ENCODE peak calls at places on chromosomes 6 and 20, in nine cellular contexts. W, I, F, V, J, D, L, U and A are unnamed samples.

GRCh38 chr20:2849529-2849928 is 9.0 kb downstream of the VPS16 start:
- DNase-seq in W (no peak), U (no peak), V (no peak), L (no peak), I (no peak), F (no peak), J (no peak), D (no peak), A (peak; percentile 1)

GRCh38 chr6:135423649-135424128 is 73.9 kb downstream of the AHI1 start:
- DNase-seq in L (no peak), U (peak; percentile 61), V (no peak), W (no peak), J (no peak), I (peak; percentile 19), D (no peak), F (peak; percentile 8), A (peak; percentile 44)

GRCh38 chr6:61606500-61606899 is 679.5 kb downstream of the KHDRBS2 start:
- DNase-seq in V (no peak), L (no peak), J (no peak), U (no peak), W (no peak), I (no peak), D (no peak), F (no peak), A (no peak)

GRCh38 chr6:127446356-127446755 is 12.8 kb downstream of the KIAA0408 start:
- DNase-seq in F (no peak), D (no peak), I (no peak), U (no peak), V (no peak), L (no peak), W (no peak), J (no peak), A (no peak)

GRCh38 chr6:161067749-161068148 is 76.2 kb downstream of the MAP3K4 start:
- DNase-seq in I (no peak), L (no peak), U (no peak), W (no peak), V (no peak), J (no peak), D (no peak), F (no peak), A (no peak)

GRCh38 chr6:96522469-96523009 is 933 bp downstream of the UFL1 start:
- DNase-seq in D (no peak), V (no peak), I (no peak), U (peak; percentile 6), F (no peak), J (no peak), L (no peak), W (no peak), A (no peak)

GRCh38 chr20:45340951-45341350 is 7.3 kb downstream of the SDC4 start:
- DNase-seq in F (no peak), W (no peak), D (no peak), J (no peak), L (no peak), U (no peak), I (no peak), V (no peak), A (no peak)

GRCh38 chr6:14858808-14859207 is 387.1 kb upstream of the JARID2 start:
- DNase-seq in L (no peak), W (no peak), V (no peak), J (no peak), F (no peak), I (no peak), U (no peak), D (no peak), A (no peak)

GRCh38 chr6:63572733-63573139 is 456 bp downstream of the LOC128125822 start:
- DNase-seq in D (no peak), F (no peak), U (no peak), J (no peak), L (no peak), V (no peak), W (peak; percentile 26), I (no peak), A (peak; percentile 32)

GRCh38 chr6:63573140-63573898 is 1.0 kb downstream of the LOC128125822 start:
- DNase-seq in U (peak; percentile 55), W (peak; percentile 95), V (peak; percentile 88), J (peak; percentile 54), F (no peak), L (peak; percentile 93), I (peak; percentile 86), D (peak; percentile 92), A (peak; percentile 62)

GRCh38 chr6:63571382-63571882 is 848 bp upstream of the LOC128125822 start:
- DNase-seq in D (no peak), F (no peak), W (no peak), U (no peak), I (no peak), J (no peak), V (no peak), L (no peak), A (no peak)

GRCh38 chr6:63573899-63574553 is 1.7 kb downstream of the LOC128125822 start:
- DNase-seq in V (no peak), L (peak; percentile 57), F (no peak), W (no peak), U (peak; percentile 51), D (no peak), I (peak; percentile 59), J (no peak), A (peak; percentile 15)

DNA sequence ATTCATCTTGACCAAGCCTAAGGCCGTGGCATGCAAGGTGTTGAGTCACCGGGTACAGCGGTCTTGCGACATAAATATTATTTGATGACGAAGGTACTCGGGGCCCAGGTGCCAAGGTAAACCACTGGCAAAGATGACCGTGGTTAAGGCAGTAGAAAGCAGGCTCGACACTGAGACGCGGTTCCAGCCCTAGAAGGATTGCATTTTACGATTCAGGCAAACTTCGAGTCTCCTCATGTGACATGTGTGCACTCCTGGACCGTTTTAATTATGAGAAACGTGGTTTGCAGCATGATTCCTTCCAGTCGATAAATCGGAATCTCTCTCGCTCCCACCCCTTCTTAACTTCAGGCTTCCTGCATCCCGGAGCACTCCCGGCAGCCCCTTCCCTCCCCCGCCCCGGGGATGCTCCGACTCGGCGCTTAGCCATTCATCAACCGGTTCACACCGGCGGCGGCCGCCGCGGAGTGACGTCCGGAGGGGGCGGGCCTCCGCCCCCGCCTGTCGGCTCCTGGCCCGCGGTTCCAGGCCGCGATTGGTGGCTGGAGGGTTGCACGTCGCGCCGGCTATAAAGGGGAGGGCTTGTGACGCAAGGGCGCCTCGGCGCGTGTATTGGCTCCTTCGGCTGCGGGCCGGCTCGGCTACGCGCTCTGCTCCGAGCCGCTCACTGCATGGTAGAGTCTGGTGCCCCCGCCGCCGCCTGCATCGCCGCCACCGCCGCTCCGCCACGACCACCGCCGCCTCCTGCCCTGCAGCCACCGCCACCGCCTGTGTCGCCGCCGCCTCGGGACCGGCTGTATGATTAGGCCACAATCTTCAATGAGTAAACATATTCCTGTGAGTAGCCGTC is at the start of the genes LOC128125822 and PTP4A1:
- DNase-seq in I (peak; percentile 98), F (peak; percentile 96), U (peak; percentile 96), L (peak; percentile 98), J (peak; percentile 99), D (peak; percentile 99), W (peak; percentile 97), V (peak; percentile 99), A (peak; percentile 95)
- TF ChIP-seq CTCF in I (no peak), F (no peak), U (no peak), L (no peak), J (no peak), D (no peak), W (peak; percentile 2), V (no peak), A (no peak)

GRCh38 chr6:166289181-166290061 is 18.8 kb downstream of the PRR18 start:
- DNase-seq in W (no peak), I (no peak), F (no peak), L (no peak), U (no peak), V (no peak), D (no peak), J (no peak), A (no peak)

GRCh38 chr6:166284640-166285039 is 23.6 kb downstream of the PRR18 start:
- DNase-seq in J (no peak), I (no peak), V (peak; percentile 69), U (no peak), L (no peak), F (no peak), W (no peak), D (no peak), A (no peak)

GRCh38 chr6:166281104-166281503 is 27.1 kb downstream of the PRR18 start:
- DNase-seq in W (no peak), F (no peak), D (no peak), L (no peak), I (no peak), U (no peak), V (peak; percentile 27), J (no peak), A (no peak)

GRCh38 chr6:166282394-166283032 is 25.7 kb downstream of the PRR18 start:
- DNase-seq in I (no peak), D (no peak), W (no peak), F (no peak), U (no peak), V (peak; percentile 63), J (no peak), L (no peak), A (no peak)

GRCh38 chr6:166286831-166287271 is 21.3 kb downstream of the PRR18 start:
- DNase-seq in V (peak; percentile 34), L (no peak), J (no peak), D (no peak), W (no peak), I (peak; percentile 23), F (no peak), U (no peak), A (peak; percentile 51)
- TF ChIP-seq CTCF in V (no peak), L (no peak), J (no peak), D (no peak), W (no peak), I (no peak), F (no peak), U (no peak), A (no peak)

GRCh38 chr6:79249136-79249535 is 14.7 kb upstream of the HMGN3 start:
- DNase-seq in U (no peak), D (no peak), F (no peak), I (no peak), J (no peak), L (no peak), W (no peak), V (no peak), A (no peak)

GRCh38 chr6:79250559-79250958 is 16.1 kb upstream of the HMGN3 start:
- DNase-seq in U (no peak), L (no peak), W (no peak), V (no peak), D (no peak), J (no peak), I (no peak), F (no peak), A (no peak)

GRCh38 chr6:79246891-79247290 is 12.4 kb upstream of the HMGN3 start:
- DNase-seq in I (no peak), J (no peak), U (no peak), V (no peak), L (no peak), F (no peak), D (no peak), W (no peak), A (peak; percentile 16)

DNA sequence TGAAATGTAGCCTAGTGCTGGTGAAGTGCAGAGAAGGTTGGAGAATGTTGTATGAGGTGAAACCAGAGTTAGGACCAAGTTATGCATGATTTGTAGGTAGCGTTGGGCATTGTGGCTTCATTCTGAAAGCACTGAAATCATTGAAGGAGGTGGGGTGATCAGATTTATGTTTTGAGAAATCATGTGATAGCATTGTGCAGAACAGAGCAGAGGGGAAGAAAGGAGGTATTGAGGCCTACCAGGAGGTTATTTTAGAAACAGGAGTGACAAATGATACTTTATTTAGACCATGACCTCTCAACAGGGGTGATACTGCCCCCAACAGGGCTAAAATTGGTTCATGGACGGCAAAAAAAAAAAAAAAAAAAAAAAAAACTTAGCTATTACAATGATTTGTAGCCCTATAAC is 15.6 kb upstream of the HMGN3 start:
- DNase-seq in U (no peak), L (no peak), D (no peak), J (no peak), F (no peak), I (peak; percentile 7), W (no peak), V (no peak), A (peak; percentile 41)
- TF ChIP-seq CTCF in U (no peak), L (no peak), D (peak; percentile 36), J (peak; percentile 24), F (peak; percentile 6), I (no peak), W (no peak), V (no peak), A (peak; percentile 10)

GRCh38 chr20:54657268-54657826 is 182.0 kb downstream of the DOK5 start:
- DNase-seq in J (no peak), D (no peak), F (no peak), V (no peak), L (no peak), I (no peak), W (no peak), U (no peak), A (no peak)
- TF ChIP-seq CTCF in J (no peak), D (no peak), F (no peak), V (no peak), L (no peak), I (no peak), W (no peak), U (no peak), A (no peak)